ENCODE peak calls at places on chromosome 16, in eight cellular contexts. A is AG04449; K is IMR-90; M is NCI-H345; G is NCI-H1436; Z is activated CD4-positive, alpha-beta memory T cell treated with anti-CD3 and anti-CD28 coated beads for 36 hours; C is GM23248; S is stimulated activated CD4-positive, alpha-beta T cell treated with anti-CD3 and anti-CD28 coated beads, Interleukin-2, amount 100 ng/mL, for 48 hours. H is an unnamed sample.

GRCh38 chr16:15970202-15970601 is 20.8 kb downstream of the ABCC1 start:
- DNase-seq in A (no peak), K (no peak), M (no peak), G (no peak), Z (no peak), C (no peak), S (no peak), H (no peak)

GRCh38 chr16:1561266-1561665 is 27.8 kb downstream of the TMEM204 start:
- DNase-seq in A (no peak), K (no peak), M (no peak), G (no peak), Z (no peak), C (no peak), S (no peak), H (no peak)

GRCh38 chr16:11585460-11586374 is 1.0 kb downstream of the LITAF start:
- DNase-seq in A (no peak), K (peak), M (no peak), G (no peak), Z (peak), C (peak), S (no peak), H (no peak)

GRCh38 chr16:17416461-17417221 is 54.1 kb downstream of the XYLT1 start:
- DNase-seq in A (no peak), K (peak), M (no peak), G (no peak), Z (peak), C (peak), S (peak), H (peak)

GRCh38 chr16:58882292-58882691 is 148.2 kb upstream of the GOT2 start:
- DNase-seq in A (no peak), K (no peak), M (no peak), G (no peak), Z (no peak), C (no peak), S (no peak), H (peak)

GRCh38 chr16:88769617-88770458 is 15.2 kb downstream of the PIEZO1 start:
- DNase-seq in A (no peak), K (no peak), M (peak), G (peak), Z (peak), C (peak), S (peak), H (peak)

GRCh38 chr16:88389191-88389590 is 6.4 kb downstream of the ZNF469 start:
- DNase-seq in A (no peak), K (no peak), M (no peak), G (no peak), Z (no peak), C (no peak), S (no peak), H (no peak)

GRCh38 chr16:30697264-30698138 is 1.5 kb upstream of the SRCAP start:
- DNase-seq in A (no peak), K (peak), M (peak), G (no peak), Z (no peak), C (peak), S (no peak), H (peak)

GRCh38 chr16:11676799-11677198 is 8.5 kb downstream of the SNN start:
- DNase-seq in A (no peak), K (no peak), M (no peak), G (no peak), Z (no peak), C (no peak), S (no peak), H (no peak)

GRCh38 chr16:1984347-1985225 is 593 bp downstream of the GFER start:
- DNase-seq in A (no peak), K (peak), M (no peak), G (no peak), Z (no peak), C (peak), S (no peak), H (no peak)

GRCh38 chr16:14003119-14003570 is 68.0 kb upstream of the MRTFB start:
- DNase-seq in A (no peak), K (peak), M (peak), G (no peak), Z (no peak), C (peak), S (no peak), H (no peak)

GRCh38 chr16:57261806-57262205 is 16.7 kb downstream of the ARL2BP start:
- DNase-seq in A (no peak), K (no peak), M (no peak), G (no peak), Z (no peak), C (no peak), S (no peak), H (no peak)

GRCh38 chr16:70480127-70481105 is 26.0 kb downstream of the FCSK start:
- DNase-seq in A (no peak), K (no peak), M (no peak), G (no peak), Z (no peak), C (no peak), S (no peak), H (no peak)

GRCh38 chr16:50300942-50301625 is 34.7 kb downstream of the ADCY7 start:
- DNase-seq in A (no peak), K (peak), M (no peak), G (no peak), Z (no peak), C (peak), S (no peak), H (no peak)

GRCh38 chr16:85549766-85550421 is 63.2 kb upstream of the GSE1 start:
- DNase-seq in A (no peak), K (no peak), M (no peak), G (no peak), Z (no peak), C (no peak), S (no peak), H (no peak)

GRCh38 chr16:5361322-5361721 is 263.7 kb upstream of the EEF2KMT start:
- DNase-seq in A (no peak), K (no peak), M (no peak), G (no peak), Z (no peak), C (no peak), S (no peak), H (no peak)

GRCh38 chr16:57601801-57602478 is 26.5 kb upstream of the ADGRG1 start:
- DNase-seq in A (no peak), K (no peak), M (peak), G (no peak), Z (peak), C (no peak), S (no peak), H (no peak)

GRCh38 chr16:58119509-58119845 is 9.7 kb downstream of the CFAP20 start:
- DNase-seq in A (no peak), K (no peak), M (no peak), G (peak), Z (no peak), C (no peak), S (no peak), H (no peak)

GRCh38 chr16:50338371-50339231 is 30.2 kb downstream of the BRD7 start:
- DNase-seq in A (no peak), K (peak), M (no peak), G (no peak), Z (peak), C (peak), S (no peak), H (no peak)

GRCh38 chr16:30895592-30896202 is 717 bp upstream of the CTF1 start:
- DNase-seq in A (no peak), K (no peak), M (no peak), G (no peak), Z (no peak), C (no peak), S (no peak), H (no peak)

GRCh38 chr16:66127459-66128362 is 238.8 kb upstream of the CDH5 start:
- DNase-seq in A (no peak), K (no peak), M (no peak), G (no peak), Z (no peak), C (peak), S (no peak), H (no peak)

GRCh38 chr16:24125199-24125598 is 130.9 kb upstream of the CACNG3 start:
- DNase-seq in A (no peak), K (no peak), M (no peak), G (no peak), Z (no peak), C (no peak), S (no peak), H (no peak)

GRCh38 chr16:30893082-30893743 is 664 bp downstream of the BCL7C start:
- DNase-seq in A (no peak), K (no peak), M (peak), G (no peak), Z (peak), C (peak), S (no peak), H (no peak)

GRCh38 chr16:88920618-88921602 is 54.5 kb upstream of the PABPN1L start:
- DNase-seq in A (no peak), K (peak), M (no peak), G (no peak), Z (peak), C (peak), S (no peak), H (peak)

GRCh38 chr16:11386791-11387546 is 41.7 kb downstream of the RMI2 start:
- DNase-seq in A (no peak), K (no peak), M (no peak), G (no peak), Z (no peak), C (peak), S (no peak), H (peak)

GRCh38 chr16:89216315-89217137 is 977 bp upstream of the ZNF778 start:
- DNase-seq in A (peak), K (peak), M (peak), G (peak), Z (peak), C (peak), S (peak), H (no peak)

GRCh38 chr16:25299792-25300590 is 42.3 kb upstream of the ZKSCAN2 start:
- DNase-seq in A (no peak), K (no peak), M (no peak), G (no peak), Z (no peak), C (no peak), S (no peak), H (no peak)

GRCh38 chr16:89160977-89161701 is 10.4 kb upstream of the CDH15 start:
- DNase-seq in A (no peak), K (no peak), M (no peak), G (no peak), Z (no peak), C (no peak), S (no peak), H (no peak)

GRCh38 chr16:6144441-6144840 is 1046.8 kb upstream of the EEF2KMT start:
- DNase-seq in A (no peak), K (no peak), M (no peak), G (no peak), Z (no peak), C (no peak), S (no peak), H (no peak)

GRCh38 chr16:86826931-86827330 is 248.6 kb downstream of the FOXL1 start:
- DNase-seq in A (no peak), K (no peak), M (no peak), G (no peak), Z (no peak), C (peak), S (no peak), H (no peak)

GRCh38 chr16:68113765-68114240 is 28.6 kb downstream of the NFATC3 start:
- DNase-seq in A (no peak), K (no peak), M (no peak), G (no peak), Z (no peak), C (no peak), S (no peak), H (no peak)

GRCh38 chr16:63617047-63617989 is 1504.5 kb downstream of the CDH11 start:
- DNase-seq in A (no peak), K (no peak), M (peak), G (no peak), Z (no peak), C (no peak), S (no peak), H (no peak)

H was measured in GM12891.